ENCODE peak calls at places on chromosomes 3 and 15, in five cellular contexts. P is thoracic aorta, Y is heart right ventricle, V is stomach, L is OCI-LY7. R is an unnamed sample.

GRCh38 chr3:13951184-13951583 is 71.3 kb upstream of the WNT7A start:
- DNase-seq in P (no peak), L (no peak), Y (no peak), V (no peak), R (no peak)

GRCh38 chr3:48268381-48268935 is 27.6 kb downstream of the ZNF589 start:
- DNase-seq in V (peak), P (no peak), Y (no peak), L (no peak), R (no peak)

GRCh38 chr3:61288446-61288845 is 37.2 kb upstream of the FHIT start:
- DNase-seq in Y (no peak), P (no peak), V (no peak), L (no peak), R (no peak)

GRCh38 chr3:42122261-42123011 is 31.3 kb downstream of the TRAK1 start:
- DNase-seq in Y (no peak), P (no peak), L (no peak), V (no peak), R (no peak)

GRCh38 chr3:55180936-55181535 is 253.2 kb upstream of the LRTM1 start:
- DNase-seq in V (no peak), P (no peak), L (peak), Y (no peak), R (peak)

GRCh38 chr3:117019082-117019713 is 309.6 kb downstream of the TUSC7 start:
- DNase-seq in Y (peak), V (peak), P (no peak), L (peak), R (peak)

GRCh38 chr3:139764069-139764905 is 86.5 kb upstream of the NMNAT3 start:
- DNase-seq in P (no peak), V (no peak), Y (no peak), L (no peak), R (peak)

GRCh38 chr3:124588794-124589193 is 141.5 kb upstream of the UMPS start:
- DNase-seq in V (no peak), Y (no peak), L (no peak), P (no peak), R (no peak)

GRCh38 chr15:96470682-96471290 is 140.3 kb downstream of the NR2F2 start:
- DNase-seq in V (no peak), L (no peak), P (no peak), Y (no peak), R (no peak)

GRCh38 chr3:149572796-149573414 is 84.9 kb downstream of the WWTR1 start:
- DNase-seq in V (no peak), Y (no peak), L (no peak), P (no peak), R (no peak)

GRCh38 chr3:106590259-106590658 is 721.4 kb upstream of the CBLB start:
- DNase-seq in Y (no peak), L (no peak), P (no peak), V (no peak), R (no peak)

GRCh38 chr3:48795997-48796732 is 51.5 kb downstream of the PRKAR2A start:
- DNase-seq in P (no peak), V (no peak), L (no peak), Y (no peak), R (no peak)

GRCh38 chr15:48628832-48629231 is 16.7 kb downstream of the FBN1 start:
- DNase-seq in L (no peak), V (no peak), Y (no peak), P (no peak), R (no peak)

GRCh38 chr3:123723527-123724168 is 138.8 kb upstream of the HACD2 start:
- DNase-seq in Y (no peak), P (no peak), V (peak), L (peak), R (peak)

GRCh38 chr15:90189781-90190467 is 11.2 kb upstream of the SEMA4B start:
- DNase-seq in V (no peak), Y (no peak), P (no peak), L (no peak), R (no peak)

GRCh38 chr3:48952510-48953118 is 34.0 kb downstream of the ARIH2 start:
- DNase-seq in Y (peak), L (peak), P (no peak), V (peak), R (no peak)

GRCh38 chr15:68200016-68200861 is 4.9 kb downstream of the CALML4 start:
- DNase-seq in L (no peak), P (no peak), Y (no peak), V (peak), R (no peak)

GRCh38 chr3:43289401-43289800 is 3.1 kb downstream of the SNRK start:
- DNase-seq in L (no peak), V (no peak), Y (no peak), P (no peak), R (no peak)

GRCh38 chr3:40258555-40258954 is 51.0 kb upstream of the EIF1B start:
- DNase-seq in V (no peak), P (no peak), L (no peak), Y (no peak), R (no peak)

GRCh38 chr15:69743091-69743490 is 290.5 kb downstream of the RPLP1 start:
- DNase-seq in L (no peak), Y (no peak), P (no peak), V (no peak), R (no peak)

GRCh38 chr15:59991919-59992318 is 12.2 kb upstream of the FOXB1 start:
- DNase-seq in V (no peak), P (no peak), L (no peak), Y (no peak), R (no peak)

GRCh38 chr3:63656791-63657190 is 4.3 kb downstream of the SNTN start:
- DNase-seq in L (no peak), P (no peak), Y (no peak), V (no peak), R (no peak)

GRCh38 chr3:175748087-175748732 is 889.1 kb downstream of the NAALADL2 start:
- DNase-seq in V (no peak), L (no peak), P (no peak), Y (no peak), R (no peak)

GRCh38 chr3:27643355-27643754 is 78.8 kb downstream of the EOMES start:
- DNase-seq in P (no peak), L (no peak), Y (no peak), V (no peak), R (no peak)

DNA sequence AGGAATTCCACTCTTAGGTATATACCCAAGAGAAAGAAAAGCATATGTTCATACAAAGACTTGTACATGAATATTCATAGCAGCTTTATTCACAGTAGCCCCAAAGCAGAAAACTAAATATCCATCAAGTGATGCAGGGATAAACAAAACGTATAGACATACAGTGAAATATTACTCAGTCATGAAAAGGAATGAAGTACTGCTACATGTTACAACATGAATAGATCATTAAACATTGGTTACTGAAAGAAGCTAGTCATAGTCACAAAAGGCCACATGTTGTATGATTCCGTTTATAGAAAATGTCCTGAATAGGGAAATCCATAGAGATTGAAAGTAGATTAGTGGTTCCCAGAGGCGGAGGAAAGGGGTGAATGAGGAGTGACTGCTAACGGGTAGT is 1.3 kb upstream of the MRAS start:
- DNase-seq in L (no peak), Y (no peak), V (no peak), P (no peak), R (no peak)
- H3K4me3 ChIP-seq in L (no peak), Y (peak), V (peak), P (peak), R (no peak)

DNA sequence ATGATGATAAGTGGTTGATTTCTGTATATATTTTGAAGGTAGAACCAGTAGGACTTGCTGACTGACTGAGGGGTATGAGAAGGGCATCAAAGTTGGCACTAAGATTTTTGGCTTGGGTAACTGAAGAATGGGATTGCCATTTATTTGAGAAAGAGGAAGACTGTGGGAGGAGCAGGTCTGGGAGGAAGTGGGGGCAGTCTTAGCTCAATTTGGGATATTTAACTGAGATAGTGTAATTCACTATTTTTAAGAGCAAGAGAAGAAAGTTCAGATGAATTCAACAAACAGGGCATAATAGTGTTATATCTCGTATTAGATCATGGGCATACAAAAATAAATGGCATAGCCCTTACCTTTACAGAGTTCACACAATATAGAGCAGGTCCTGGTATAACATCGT is 1.7 kb downstream of the BUB1B start:
- DNase-seq in P (no peak), V (no peak), L (no peak), Y (no peak), R (no peak)
- H3K4me3 ChIP-seq in P (no peak), V (no peak), L (peak), Y (peak), R (peak)

GRCh38 chr3:112134335-112135124 is 1.5 kb upstream of the GCSAM start:
- DNase-seq in L (peak), V (no peak), Y (no peak), P (no peak), R (peak)

GRCh38 chr3:112132088-112132487 is 960 bp downstream of the GCSAM start:
- DNase-seq in L (peak), P (no peak), V (no peak), Y (no peak), R (no peak)

GRCh38 chr3:112132975-112133448 is at the start of gene GCSAM:
- DNase-seq in P (no peak), L (peak), Y (peak), V (no peak), R (peak)

GRCh38 chr3:112132554-112132953 is 494 bp downstream of the GCSAM start:
- DNase-seq in L (peak), P (no peak), Y (no peak), V (no peak), R (no peak)

GRCh38 chr3:112133606-112134334 is 722 bp upstream of the GCSAM start:
- DNase-seq in L (peak), V (no peak), P (no peak), Y (no peak), R (no peak)
- H3K4me3 ChIP-seq in L (peak), V (no peak), P (no peak), Y (no peak), R (no peak)

DNA sequence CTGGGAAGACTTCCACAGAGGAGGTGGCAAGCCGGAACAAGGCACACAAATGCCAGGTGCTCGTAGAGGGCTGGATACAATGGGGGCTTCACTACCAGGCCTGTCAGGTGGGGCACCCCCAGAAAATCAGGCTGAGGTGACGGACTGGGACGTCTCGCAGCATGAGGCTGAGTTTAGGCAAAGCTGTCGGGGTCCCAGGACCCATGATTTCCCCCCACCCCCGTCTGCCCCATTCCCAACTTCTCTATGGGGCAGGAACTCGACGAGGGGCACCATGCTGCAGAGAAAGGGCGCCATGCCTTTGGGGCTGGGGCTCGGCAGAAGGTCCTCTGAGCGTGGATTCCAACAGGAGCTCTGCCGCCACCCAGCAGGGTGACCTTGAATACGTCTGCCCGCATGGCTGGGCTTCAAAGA is 65.7 kb upstream of the HES1 start:
- DNase-seq in V (no peak), L (no peak), P (no peak), Y (no peak), R (no peak)
- H3K4me3 ChIP-seq in V (peak), L (peak), P (peak), Y (peak), R (peak)

GRCh38 chr3:185760091-185760490 is 64.8 kb downstream of the IGF2BP2 start:
- DNase-seq in Y (no peak), L (no peak), P (no peak), V (no peak), R (no peak)
- H3K4me3 ChIP-seq in Y (peak), L (no peak), P (no peak), V (no peak), R (no peak)

GRCh38 chr3:143525408-143525807 is 322.9 kb downstream of the SLC9A9 start:
- DNase-seq in Y (no peak), L (no peak), V (no peak), P (no peak), R (no peak)

GRCh38 chr3:143529778-143530177 is 318.5 kb downstream of the SLC9A9 start:
- DNase-seq in L (no peak), Y (no peak), V (no peak), P (no peak), R (no peak)

GRCh38 chr3:143529018-143529478 is 319.2 kb downstream of the SLC9A9 start:
- DNase-seq in V (no peak), L (no peak), Y (peak), P (no peak), R (no peak)

GRCh38 chr3:143521803-143522202 is 326.5 kb downstream of the SLC9A9 start:
- DNase-seq in V (no peak), L (no peak), P (no peak), Y (no peak), R (no peak)

GRCh38 chr3:143526016-143526540 is 322.2 kb downstream of the SLC9A9 start:
- DNase-seq in Y (no peak), L (no peak), V (no peak), P (no peak), R (peak)
- H3K4me3 ChIP-seq in Y (no peak), L (no peak), V (no peak), P (no peak), R (no peak)

DNA sequence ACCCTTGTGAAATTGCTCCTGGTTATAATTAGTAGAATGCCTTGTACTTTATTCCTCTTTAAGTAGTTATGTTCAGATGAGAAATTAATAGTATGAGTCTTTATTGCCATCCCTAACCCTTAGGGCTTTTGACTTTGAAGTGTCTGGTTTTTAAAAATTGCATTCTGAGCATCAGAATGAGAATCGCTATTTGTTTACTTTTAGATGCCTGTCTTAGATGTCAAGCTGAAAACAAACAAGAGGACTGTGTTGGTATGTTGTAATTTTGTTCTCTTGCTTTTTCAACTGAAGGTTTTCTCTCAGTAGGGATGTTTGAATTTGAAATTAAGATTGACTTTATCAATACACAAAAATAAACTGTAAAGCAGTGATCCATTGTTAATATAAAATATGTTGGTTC is 5.2 kb downstream of the RNF7 start:
- DNase-seq in P (no peak), L (no peak), V (no peak), Y (no peak), R (no peak)
- H3K4me3 ChIP-seq in P (no peak), L (no peak), V (no peak), Y (no peak), R (no peak)

DNA sequence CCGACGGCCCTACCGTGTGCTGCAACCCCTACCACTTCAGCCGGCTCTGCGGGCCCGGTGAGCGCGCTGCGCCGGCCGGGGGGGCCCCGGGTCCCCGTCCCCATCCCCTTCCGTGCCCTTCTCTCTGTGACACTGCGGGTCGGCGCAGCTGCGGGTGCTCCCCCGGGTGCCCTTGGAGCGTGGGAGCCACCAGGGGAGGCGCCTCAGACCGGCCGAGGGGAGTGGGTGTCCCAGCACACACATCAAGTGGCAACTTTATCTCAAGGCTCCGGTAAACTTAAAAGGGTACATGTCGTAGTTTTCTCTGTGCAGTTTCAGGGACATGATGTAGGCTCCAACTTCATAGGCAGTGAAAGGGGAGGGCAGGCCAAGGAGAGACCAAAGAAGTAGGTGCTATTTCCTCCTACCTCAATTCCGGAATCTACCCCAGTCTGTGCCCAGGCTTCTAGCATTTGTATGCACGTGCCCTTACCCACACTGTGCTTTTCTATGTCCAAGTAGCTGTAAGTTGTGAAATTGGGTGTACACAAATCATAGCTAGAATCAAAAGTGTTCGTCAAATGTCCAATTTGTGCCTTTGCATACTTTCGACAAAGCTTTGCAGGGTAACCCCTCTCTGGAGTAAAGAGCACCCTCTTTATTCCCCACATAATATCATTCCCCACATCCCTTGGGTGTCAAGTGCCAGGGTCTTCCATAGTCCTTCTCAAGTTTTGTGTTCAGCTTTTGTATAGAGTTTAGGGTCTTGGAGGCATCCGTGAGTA is 2.2 kb downstream of the SMAD6 start:
- DNase-seq in L (peak), V (no peak), P (no peak), Y (peak), R (no peak)
- H3K4me3 ChIP-seq in L (peak), V (peak), P (peak), Y (peak), R (peak)

GRCh38 chr15:76514292-76514691 is 177.7 kb downstream of the ISL2 start:
- DNase-seq in P (no peak), L (no peak), Y (no peak), V (no peak), R (no peak)
- H3K4me3 ChIP-seq in P (no peak), L (no peak), Y (no peak), V (no peak), R (no peak)

R was measured in Jurkat, Clone E6-1.